ENCODE peak calls at places on chromosomes 12 and 14, in six cellular contexts. V is ecto neural progenitor cell, Y is Peyer's patch, B is RPMI7951, P is ovary, N is putamen. O is an unnamed sample.
A peak's percentile ranks its signal among the peaks of the same experiment; 100 is the strongest.

GRCh38 chr12:91262023-91262676 is 79.5 kb upstream of the DCN start:
- DNase-seq in B (no peak), Y (no peak), P (no peak), V (no peak), N (no peak), O (no peak)

GRCh38 chr12:68499616-68500015 is 111.1 kb upstream of the RAP1B start:
- DNase-seq in N (no peak), V (no peak), Y (no peak), B (no peak), P (no peak), O (no peak)

GRCh38 chr14:87529081-87529480 is 463.9 kb downstream of the GALC start:
- DNase-seq in Y (no peak), N (no peak), P (no peak), V (no peak), B (no peak), O (no peak)

GRCh38 chr14:23308721-23309445 is 2.2 kb downstream of the BCL2L2 start:
- DNase-seq in B (no peak), V (peak; percentile 38), P (no peak), Y (no peak), N (no peak), O (no peak)

GRCh38 chr12:125283521-125283920 is 218.3 kb downstream of the AACS start:
- DNase-seq in V (no peak), N (no peak), P (no peak), B (no peak), Y (no peak), O (no peak)

GRCh38 chr12:47881826-47882427 is 22.9 kb downstream of the VDR start:
- DNase-seq in V (no peak), P (no peak), N (no peak), B (peak; percentile 98), Y (peak; percentile 68), O (peak; percentile 89)

GRCh38 chr14:36619853-36620252 is 37.4 kb upstream of the NKX2-8 start:
- DNase-seq in N (no peak), P (no peak), B (peak; percentile 48), Y (no peak), V (no peak), O (no peak)

GRCh38 chr14:62655161-62655560 is 390.1 kb downstream of the KCNH5 start:
- DNase-seq in P (no peak), Y (no peak), V (no peak), B (no peak), N (no peak), O (peak; percentile 4)

GRCh38 chr12:109130755-109131521 is 14.6 kb downstream of the ACACB start:
- DNase-seq in Y (no peak), P (no peak), N (no peak), B (peak; percentile 18), V (no peak), O (no peak)

GRCh38 chr14:33986804-33987203 is 35.9 kb upstream of the EGLN3 start:
- DNase-seq in Y (no peak), N (no peak), B (peak; percentile 91), V (no peak), P (no peak), O (no peak)

GRCh38 chr14:103298620-103299019 is 35.4 kb upstream of the EIF5 start:
- DNase-seq in V (no peak), P (no peak), N (no peak), Y (no peak), B (no peak), O (no peak)

GRCh38 chr12:28024231-28024995 is 51.9 kb upstream of the PTHLH start:
- DNase-seq in V (no peak), P (no peak), Y (no peak), N (no peak), B (peak; percentile 68), O (no peak)

GRCh38 chr12:132427177-132427725 is 62.7 kb upstream of the FBRSL1 start:
- DNase-seq in P (no peak), B (no peak), N (no peak), V (no peak), Y (no peak), O (no peak)

GRCh38 chr12:38149395-38150073 is 167.0 kb upstream of the ALG10B start:
- DNase-seq in B (peak; percentile 95), N (no peak), V (no peak), P (no peak), Y (no peak), O (no peak)